ENCODE peak calls at places on chromosomes 2 and 18, in five cellular contexts. One of them, this sample, is unnamed.

GRCh38 chr2:46769809-46770208 is 145.8 kb downstream of the MCFD2 start:
- DNase-seq in A549: no peak
- DNase-seq in HepG2: peak; percentile 17
- DNase-seq in H1: no peak
- DNase-seq in endothelial cell of umbilical vein: no peak
- DNase-seq in this sample: no peak

GRCh38 chr2:109440507-109441156 is 173.1 kb downstream of the SEPTIN10 start:
- DNase-seq in A549: no peak
- DNase-seq in HepG2: no peak
- DNase-seq in H1: no peak
- DNase-seq in endothelial cell of umbilical vein: no peak
- DNase-seq in this sample: no peak

GRCh38 chr2:168089200-168089599 is 158.2 kb downstream of the STK39 start:
- DNase-seq in A549: no peak
- DNase-seq in HepG2: no peak
- DNase-seq in H1: no peak
- DNase-seq in endothelial cell of umbilical vein: no peak
- DNase-seq in this sample: no peak

GRCh38 chr2:208819190-208819589 is 412.6 kb downstream of the PTH2R start:
- DNase-seq in A549: no peak
- DNase-seq in HepG2: no peak
- DNase-seq in H1: no peak
- DNase-seq in endothelial cell of umbilical vein: no peak
- DNase-seq in this sample: no peak

GRCh38 chr2:199458806-199459285 is 1.1 kb upstream of the SATB2 start:
- DNase-seq in A549: no peak
- DNase-seq in HepG2: no peak
- DNase-seq in H1: no peak
- DNase-seq in endothelial cell of umbilical vein: peak; percentile 56
- DNase-seq in this sample: no peak

GRCh38 chr2:38515155-38516074 is 87.3 kb downstream of the HNRNPLL start:
- DNase-seq in A549: no peak
- DNase-seq in HepG2: no peak
- DNase-seq in H1: no peak
- DNase-seq in endothelial cell of umbilical vein: no peak
- DNase-seq in this sample: peak; percentile 68

GRCh38 chr2:241724259-241724974 is 10.0 kb upstream of the D2HGDH start:
- DNase-seq in A549: no peak
- DNase-seq in HepG2: no peak
- DNase-seq in H1: no peak
- DNase-seq in endothelial cell of umbilical vein: no peak
- DNase-seq in this sample: no peak

GRCh38 chr2:3062476-3063260 is 314.9 kb downstream of the EIPR1 start:
- DNase-seq in A549: no peak
- DNase-seq in HepG2: no peak
- DNase-seq in H1: no peak
- DNase-seq in endothelial cell of umbilical vein: no peak
- DNase-seq in this sample: no peak

GRCh38 chr2:222213084-222213483 is 85.7 kb downstream of the PAX3 start:
- DNase-seq in A549: no peak
- DNase-seq in HepG2: no peak
- DNase-seq in H1: no peak
- DNase-seq in endothelial cell of umbilical vein: no peak
- DNase-seq in this sample: no peak

GRCh38 chr18:75070235-75070624 is 138.7 kb downstream of the PTGR3 start:
- DNase-seq in A549: no peak
- DNase-seq in HepG2: no peak
- DNase-seq in H1: no peak
- DNase-seq in endothelial cell of umbilical vein: no peak
- DNase-seq in this sample: no peak

GRCh38 chr2:136248242-136248641 is 130.3 kb upstream of the CXCR4 start:
- DNase-seq in A549: no peak
- DNase-seq in HepG2: no peak
- DNase-seq in H1: no peak
- DNase-seq in endothelial cell of umbilical vein: peak; percentile 35
- DNase-seq in this sample: no peak

GRCh38 chr2:25529034-25529433 is 144.3 kb downstream of the DTNB start:
- DNase-seq in A549: no peak
- DNase-seq in HepG2: no peak
- DNase-seq in H1: no peak
- DNase-seq in endothelial cell of umbilical vein: no peak
- DNase-seq in this sample: no peak

GRCh38 chr18:10274327-10274726 is 180.1 kb upstream of the APCDD1 start:
- DNase-seq in A549: no peak
- DNase-seq in HepG2: no peak
- DNase-seq in H1: no peak
- DNase-seq in endothelial cell of umbilical vein: no peak
- DNase-seq in this sample: no peak

GRCh38 chr2:64348386-64349142 is 105.4 kb upstream of the LGALSL start:
- DNase-seq in A549: no peak
- DNase-seq in HepG2: no peak
- DNase-seq in H1: no peak
- DNase-seq in endothelial cell of umbilical vein: no peak
- DNase-seq in this sample: no peak

GRCh38 chr2:185806783-185807182 is 68.2 kb downstream of the FSIP2 start:
- DNase-seq in A549: no peak
- DNase-seq in HepG2: no peak
- DNase-seq in H1: no peak
- DNase-seq in endothelial cell of umbilical vein: no peak
- DNase-seq in this sample: no peak

GRCh38 chr2:67346718-67347407 is 50.3 kb upstream of the ETAA1 start:
- DNase-seq in A549: no peak
- DNase-seq in HepG2: no peak
- DNase-seq in H1: no peak
- DNase-seq in endothelial cell of umbilical vein: peak; percentile 24
- DNase-seq in this sample: no peak

GRCh38 chr18:23784811-23785245 is 95.6 kb downstream of the LAMA3 start:
- DNase-seq in A549: no peak
- DNase-seq in HepG2: no peak
- DNase-seq in H1: peak; percentile 10
- DNase-seq in endothelial cell of umbilical vein: peak; percentile 92
- DNase-seq in this sample: no peak

GRCh38 chr18:23776306-23776705 is 87.1 kb downstream of the LAMA3 start:
- DNase-seq in A549: no peak
- DNase-seq in HepG2: no peak
- DNase-seq in H1: no peak
- DNase-seq in endothelial cell of umbilical vein: no peak
- DNase-seq in this sample: no peak

GRCh38 chr18:23778828-23779227 is 89.6 kb downstream of the LAMA3 start:
- DNase-seq in A549: no peak
- DNase-seq in HepG2: no peak
- DNase-seq in H1: no peak
- DNase-seq in endothelial cell of umbilical vein: no peak
- DNase-seq in this sample: no peak

GRCh38 chr18:23779696-23780303 is 90.5 kb downstream of the LAMA3 start:
- DNase-seq in A549: peak; percentile 25
- DNase-seq in HepG2: peak; percentile 54
- DNase-seq in H1: no peak
- DNase-seq in endothelial cell of umbilical vein: no peak
- DNase-seq in this sample: no peak
- TF ChIP-seq CTCF in A549: no peak
- TF ChIP-seq CTCF in HepG2: no peak
- TF ChIP-seq CTCF in H1: no peak
- TF ChIP-seq CTCF in endothelial cell of umbilical vein: no peak
- TF ChIP-seq CTCF in this sample: no peak

GRCh38 chr2:95276888-95277245 is 2.6 kb downstream of the PROM2 start:
- DNase-seq in A549: no peak
- DNase-seq in HepG2: no peak
- DNase-seq in H1: no peak
- DNase-seq in endothelial cell of umbilical vein: no peak
- DNase-seq in this sample: no peak

GRCh38 chr2:95278051-95278471 is 3.8 kb downstream of the PROM2 start:
- DNase-seq in A549: no peak
- DNase-seq in HepG2: no peak
- DNase-seq in H1: no peak
- DNase-seq in endothelial cell of umbilical vein: no peak
- DNase-seq in this sample: no peak

GRCh38 chr2:95277246-95277906 is 3.1 kb downstream of the PROM2 start:
- DNase-seq in A549: no peak
- DNase-seq in HepG2: peak; percentile 12
- DNase-seq in H1: no peak
- DNase-seq in endothelial cell of umbilical vein: no peak
- DNase-seq in this sample: peak; percentile 72

GRCh38 chr2:95279435-95280035 is 5.3 kb downstream of the PROM2 start:
- DNase-seq in A549: no peak
- DNase-seq in HepG2: no peak
- DNase-seq in H1: no peak
- DNase-seq in endothelial cell of umbilical vein: no peak
- DNase-seq in this sample: no peak

GRCh38 chr2:95278637-95279225 is 4.5 kb downstream of the PROM2 start:
- DNase-seq in A549: no peak
- DNase-seq in HepG2: no peak
- DNase-seq in H1: no peak
- DNase-seq in endothelial cell of umbilical vein: no peak
- DNase-seq in this sample: no peak
- H3K4me3 ChIP-seq in A549: no peak overlapping the region
- H3K4me3 ChIP-seq in HepG2: no peak overlapping the region
- H3K4me3 ChIP-seq in H1: no peak overlapping the region
- H3K4me3 ChIP-seq in endothelial cell of umbilical vein: no peak overlapping the region
- H3K4me3 ChIP-seq in this sample: no peak overlapping the region

GRCh38 chr18:35661483-35662146 is 80.1 kb downstream of the GALNT1 start:
- DNase-seq in A549: no peak
- DNase-seq in HepG2: peak; percentile 17
- DNase-seq in H1: no peak
- DNase-seq in endothelial cell of umbilical vein: peak; percentile 47
- DNase-seq in this sample: no peak
- TF ChIP-seq JUN in A549: no peak
- TF ChIP-seq JUN in HepG2: no peak
- TF ChIP-seq JUN in H1: no peak
- TF ChIP-seq JUN in endothelial cell of umbilical vein: no peak
- TF ChIP-seq JUN in this sample: no peak

GRCh38 chr2:237513693-237514092 is 26.6 kb downstream of the MLPH start:
- DNase-seq in A549: no peak
- DNase-seq in HepG2: no peak
- DNase-seq in H1: no peak
- DNase-seq in endothelial cell of umbilical vein: no peak
- DNase-seq in this sample: no peak
- TF ChIP-seq CTCF in A549: no peak
- TF ChIP-seq CTCF in HepG2: no peak
- TF ChIP-seq CTCF in H1: no peak
- TF ChIP-seq CTCF in endothelial cell of umbilical vein: no peak
- TF ChIP-seq CTCF in this sample: no peak

DNA sequence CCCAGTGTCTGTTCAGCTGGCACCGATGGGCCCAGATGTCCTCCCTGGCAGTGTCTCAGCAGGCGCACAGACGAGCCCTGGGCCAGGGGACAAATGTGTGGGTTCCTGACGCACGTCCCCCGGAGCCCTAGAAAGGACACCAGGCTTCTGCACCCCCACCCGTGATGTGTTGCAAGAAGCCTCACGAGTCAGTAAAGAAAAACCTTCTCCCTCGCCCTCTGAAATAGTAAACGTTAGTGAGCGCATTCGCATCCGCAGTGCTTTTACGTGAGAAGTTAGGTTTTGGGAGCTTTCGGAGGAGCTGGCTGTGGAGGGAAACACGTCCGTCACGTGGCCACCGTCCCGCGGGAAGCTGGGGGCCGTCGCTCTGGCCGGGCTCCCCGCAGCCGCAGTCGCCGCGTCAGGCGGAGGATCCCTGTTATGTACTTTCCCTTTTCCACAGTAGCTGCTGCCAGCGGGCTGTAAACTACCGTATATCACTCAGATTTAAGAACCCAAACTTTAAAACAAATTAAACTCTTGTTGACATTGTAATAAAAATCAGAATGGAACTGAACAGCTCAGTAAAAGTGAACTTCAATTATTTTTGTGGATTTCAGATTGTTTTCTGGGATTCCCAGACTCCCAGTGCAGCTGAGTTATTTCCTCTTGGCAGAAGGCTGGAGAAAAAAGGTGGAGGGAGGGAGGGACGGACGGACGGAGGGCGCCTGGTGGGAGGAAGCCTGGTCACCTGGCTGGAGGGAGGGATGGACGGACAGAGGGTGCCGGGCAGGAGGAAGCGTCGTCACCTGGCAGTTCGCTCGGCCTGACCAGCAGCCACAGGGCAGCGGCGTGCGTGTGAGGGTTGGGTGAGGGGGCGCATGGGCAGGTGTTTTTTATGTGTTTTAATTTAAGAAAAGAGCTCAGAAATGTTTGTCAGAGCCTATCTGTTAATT is 112.1 kb downstream of the NFATC1 start:
- DNase-seq in A549: no peak
- DNase-seq in HepG2: no peak
- DNase-seq in H1: no peak
- DNase-seq in endothelial cell of umbilical vein: peak; percentile 92
- DNase-seq in this sample: no peak
- H3K4me3 ChIP-seq in A549: no peak overlapping the region
- H3K4me3 ChIP-seq in HepG2: no peak overlapping the region
- H3K4me3 ChIP-seq in H1: no peak overlapping the region
- H3K4me3 ChIP-seq in endothelial cell of umbilical vein: peak overlapping the region; percentile 7
- H3K4me3 ChIP-seq in this sample: no peak overlapping the region

GRCh38 chr2:27431395-27431794 is 3.0 kb downstream of the NRBP1 start:
- DNase-seq in A549: no peak
- DNase-seq in HepG2: peak; percentile 40
- DNase-seq in H1: no peak
- DNase-seq in endothelial cell of umbilical vein: peak; percentile 64
- DNase-seq in this sample: no peak
- TF ChIP-seq JUN in A549: no peak
- TF ChIP-seq JUN in HepG2: no peak
- TF ChIP-seq JUN in H1: no peak
- TF ChIP-seq JUN in endothelial cell of umbilical vein: peak; percentile 94
- TF ChIP-seq JUN in this sample: no peak

DNA sequence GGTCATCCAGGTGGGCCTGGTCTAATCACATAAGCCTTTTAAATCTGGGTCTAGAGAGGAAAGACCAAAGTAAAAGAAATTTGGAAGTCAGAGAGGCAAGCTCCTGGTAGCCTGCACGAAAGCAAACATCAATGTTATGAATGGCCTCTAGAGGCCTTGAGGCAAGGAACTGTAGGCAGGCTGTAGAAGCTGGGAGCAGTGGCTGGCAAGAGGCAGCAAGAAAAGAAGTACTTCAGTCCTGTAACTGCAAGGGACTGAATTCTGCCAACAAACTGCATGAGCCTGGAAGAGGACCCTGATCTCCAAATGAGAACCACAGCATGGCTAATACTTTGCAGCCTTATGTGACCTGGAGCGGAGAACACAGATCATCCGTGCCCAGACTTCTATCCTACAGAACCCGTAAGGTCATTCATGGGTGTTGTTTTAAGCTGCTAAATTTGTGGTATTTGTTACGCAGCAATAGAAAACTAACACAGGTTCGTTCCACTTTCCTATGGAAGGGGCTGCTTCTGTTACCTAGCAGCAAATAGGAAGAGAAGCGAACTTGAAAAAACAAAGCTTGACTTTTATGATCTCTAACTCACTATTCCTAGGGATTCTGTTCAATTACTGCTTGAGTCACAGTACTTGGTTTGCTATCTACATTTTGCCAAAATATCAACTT is 1.2 kb downstream of the IMMT start:
- DNase-seq in A549: no peak
- DNase-seq in HepG2: peak; percentile 54
- DNase-seq in H1: no peak
- DNase-seq in endothelial cell of umbilical vein: no peak
- DNase-seq in this sample: peak; percentile 64
- TF ChIP-seq CTCF in A549: no peak
- TF ChIP-seq CTCF in HepG2: no peak
- TF ChIP-seq CTCF in H1: no peak
- TF ChIP-seq CTCF in endothelial cell of umbilical vein: no peak
- TF ChIP-seq CTCF in this sample: peak; percentile 27

This sample was measured in K562.